ENCODE peak calls at places on chromosome 5, in five cellular contexts. Q is tibial nerve, H is cardiac muscle cell, I is transverse colon, C is HCT116. V is an unnamed sample.

GRCh38 chr5:139744471-139745120 is 51.0 kb upstream of the PSD2 start:
- DNase-seq in Q (no peak), H (no peak), I (no peak), C (no peak), V (no peak)

GRCh38 chr5:124725622-124726258 is 20.7 kb downstream of the ZNF608 start:
- DNase-seq in Q (no peak), H (no peak), I (no peak), C (no peak), V (no peak)

GRCh38 chr5:60257852-60258251 is 364.3 kb upstream of the PDE4D start:
- DNase-seq in Q (no peak), H (no peak), I (no peak), C (no peak), V (no peak)

GRCh38 chr5:126998895-126999570 is 31.3 kb downstream of the MARCHF3 start:
- DNase-seq in Q (no peak), H (no peak), I (no peak), C (no peak), V (no peak)

GRCh38 chr5:177610770-177611445 is 11.0 kb downstream of the B4GALT7 start:
- DNase-seq in Q (no peak), H (no peak), I (no peak), C (no peak), V (no peak)

GRCh38 chr5:126857472-126858410 is 80.8 kb downstream of the LMNB1 start:
- DNase-seq in Q (no peak), H (no peak), I (no peak), C (no peak), V (no peak)

GRCh38 chr5:6399978-6400910 is 21.9 kb upstream of the MED10 start:
- DNase-seq in Q (no peak), H (no peak), I (no peak), C (no peak), V (no peak)

GRCh38 chr5:78108564-78108963 is 185.9 kb downstream of the AP3B1 start:
- DNase-seq in Q (no peak), H (no peak), I (no peak), C (no peak), V (no peak)

GRCh38 chr5:61311836-61312808 is 19.9 kb upstream of the ZSWIM6 start:
- DNase-seq in Q (no peak), H (no peak), I (no peak), C (no peak), V (no peak)

GRCh38 chr5:83251849-83252248 is 174.5 kb downstream of the XRCC4 start:
- DNase-seq in Q (no peak), H (peak; percentile 11), I (no peak), C (no peak), V (no peak)

GRCh38 chr5:175657593-175658271 is at the start of gene HRH2:
- DNase-seq in Q (no peak), H (peak; percentile 67), I (peak; percentile 18), C (no peak), V (no peak)

GRCh38 chr5:140220698-140221064 is 45.7 kb downstream of the CYSTM1 start:
- DNase-seq in Q (no peak), H (no peak), I (no peak), C (no peak), V (no peak)

GRCh38 chr5:1792842-1793266 is 6.8 kb downstream of the MRPL36 start:
- DNase-seq in Q (no peak), H (no peak), I (peak; percentile 62), C (no peak), V (no peak)

GRCh38 chr5:9582406-9582805 is 36.5 kb upstream of the SEMA5A start:
- DNase-seq in Q (no peak), H (no peak), I (no peak), C (no peak), V (no peak)

GRCh38 chr5:76289692-76290091 is 113.4 kb upstream of the IQGAP2 start:
- DNase-seq in Q (no peak), H (no peak), I (no peak), C (no peak), V (no peak)

GRCh38 chr5:76325326-76325725 is 77.8 kb upstream of the IQGAP2 start:
- DNase-seq in Q (no peak), H (no peak), I (no peak), C (no peak), V (no peak)

GRCh38 chr5:103918668-103919367 is 356.2 kb upstream of the NUDT12 start:
- DNase-seq in Q (no peak), H (no peak), I (no peak), C (no peak), V (no peak)

GRCh38 chr5:132065351-132065937 is 5.0 kb downstream of the IL3 start:
- DNase-seq in Q (no peak), H (peak; percentile 74), I (peak; percentile 50), C (peak; percentile 60), V (peak; percentile 72)

GRCh38 chr5:17228833-17229291 is 11.4 kb downstream of the BASP1 start:
- DNase-seq in Q (no peak), H (no peak), I (no peak), C (no peak), V (no peak)

GRCh38 chr5:36459191-36460135 is 146.9 kb upstream of the SLC1A3 start:
- DNase-seq in Q (no peak), H (no peak), I (no peak), C (peak; percentile 18), V (no peak)

GRCh38 chr5:170266570-170267379 is 30.8 kb downstream of the LCP2 start:
- DNase-seq in Q (no peak), H (no peak), I (no peak), C (no peak), V (no peak)

GRCh38 chr5:151189151-151189550 is 31.6 kb upstream of the ANXA6 start:
- DNase-seq in Q (no peak), H (no peak), I (no peak), C (no peak), V (no peak)

GRCh38 chr5:175902013-175902412 is 30.6 kb downstream of the CPLX2 start:
- DNase-seq in Q (no peak), H (no peak), I (no peak), C (no peak), V (no peak)

GRCh38 chr5:108184940-108185339 is 197.0 kb downstream of the FBXL17 start:
- DNase-seq in Q (no peak), H (no peak), I (no peak), C (no peak), V (no peak)

GRCh38 chr5:42992035-42992570 is 48.0 kb downstream of the ANXA2R start:
- DNase-seq in Q (peak; percentile 71), H (peak; percentile 52), I (peak; percentile 80), C (peak; percentile 42), V (peak; percentile 67)

GRCh38 chr5:140595538-140595937 is 30.9 kb downstream of the SLC35A4 start:
- DNase-seq in Q (no peak), H (no peak), I (peak; percentile 53), C (no peak), V (no peak)

GRCh38 chr5:68159251-68159951 is 56.2 kb upstream of the PIK3R1 start:
- DNase-seq in Q (no peak), H (no peak), I (no peak), C (no peak), V (no peak)

GRCh38 chr5:61965074-61965473 is 340.9 kb upstream of the KIF2A start:
- DNase-seq in Q (no peak), H (no peak), I (no peak), C (no peak), V (no peak)

GRCh38 chr5:92909545-92909962 is 671.5 kb downstream of the NR2F1-AS1 start:
- DNase-seq in Q (no peak), H (peak; percentile 57), I (no peak), C (no peak), V (peak; percentile 32)

GRCh38 chr5:170522211-170523128 is 18.6 kb downstream of the KCNIP1 start:
- DNase-seq in Q (no peak), H (no peak), I (no peak), C (no peak), V (no peak)

DNA sequence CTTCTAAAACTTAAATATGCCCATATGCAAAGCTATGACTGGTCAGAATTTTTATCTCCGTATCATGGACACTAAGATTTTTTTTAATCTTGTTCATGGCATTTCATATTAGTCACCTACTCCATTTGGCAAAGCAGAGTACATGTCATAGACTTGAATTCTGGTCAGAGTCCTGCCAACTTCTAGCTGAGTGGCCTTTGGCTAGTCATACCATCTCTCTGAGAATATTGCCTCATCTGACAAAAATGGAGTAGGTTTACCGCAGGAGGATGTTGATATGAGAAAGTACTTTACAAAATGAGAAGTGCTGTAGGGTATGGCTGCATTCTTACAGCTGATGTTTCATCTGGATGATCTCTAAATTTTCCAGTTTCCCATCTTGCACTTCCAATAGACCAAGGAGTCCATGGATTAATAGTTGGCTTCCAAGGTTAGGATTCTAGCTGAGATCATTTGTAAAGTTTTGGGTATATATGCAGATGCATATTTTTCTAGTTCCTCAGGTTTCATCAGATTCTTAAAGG is 150.8 kb upstream of the NR3C1 start:
- DNase-seq in Q (no peak), H (no peak), I (no peak), C (no peak), V (no peak)
- H3K27me3 ChIP-seq in Q (no peaks in the 10 kb centered on the region), H (no peaks in the 10 kb centered on the region), I (no peaks in the 10 kb centered on the region), C (no peaks in the 10 kb centered on the region), V (no peaks in the 10 kb centered on the region)

DNA sequence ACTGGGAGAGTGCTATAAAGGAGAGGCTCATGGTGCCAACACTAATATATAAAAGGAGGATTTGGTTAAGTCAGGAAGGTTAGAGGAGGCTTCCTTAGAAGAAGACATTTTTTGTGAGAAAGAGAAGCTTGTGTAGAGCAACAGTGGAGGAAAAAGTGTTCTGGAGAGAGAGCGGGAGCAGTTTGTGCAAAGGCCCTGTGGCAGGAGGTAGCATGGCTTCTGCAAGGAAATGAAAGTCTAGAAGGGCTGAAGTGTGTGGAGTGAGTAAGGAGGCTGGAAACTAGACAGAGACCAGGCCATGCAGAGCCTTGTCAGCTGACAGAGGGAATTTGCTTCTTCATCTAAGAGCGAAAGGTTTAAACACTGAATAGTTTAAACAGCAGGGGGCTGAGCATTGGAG is 64.4 kb upstream of the ARAP3 start:
- DNase-seq in Q (no peak), H (no peak), I (no peak), C (no peak), V (no peak)
- H3K27me3 ChIP-seq in Q (no peaks in the 10 kb centered on the region), H (peaks cover 31% of the 10 kb centered on the region), I (peaks cover 12% of the 10 kb centered on the region), C (peaks cover 64% of the 10 kb centered on the region), V (no peaks in the 10 kb centered on the region)

DNA sequence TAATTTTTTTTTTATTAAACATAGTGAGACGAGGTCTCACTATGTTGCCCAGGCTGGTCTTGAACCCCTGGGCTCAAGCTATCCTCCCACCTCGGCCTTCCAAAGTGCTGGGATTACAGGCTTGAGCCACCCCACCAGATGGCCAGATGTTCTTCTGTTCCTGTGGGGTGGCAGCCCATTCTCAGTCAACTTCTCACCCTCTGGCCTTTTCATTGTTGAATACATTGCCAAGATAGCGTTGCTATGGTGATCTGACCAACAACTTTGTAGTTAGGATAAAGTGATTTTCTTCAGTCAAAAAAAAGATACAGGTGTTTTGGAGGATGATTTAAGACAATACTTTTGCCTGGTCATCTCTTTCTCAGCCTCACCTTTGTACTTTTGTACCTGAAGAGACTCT is 109.1 kb downstream of the EGFLAM start:
- DNase-seq in Q (no peak), H (no peak), I (no peak), C (no peak), V (no peak)
- H3K27me3 ChIP-seq in Q (no peaks in the 10 kb centered on the region), H (no peaks in the 10 kb centered on the region), I (no peaks in the 10 kb centered on the region), C (peaks cover 4% of the 10 kb centered on the region), V (no peaks in the 10 kb centered on the region)

DNA sequence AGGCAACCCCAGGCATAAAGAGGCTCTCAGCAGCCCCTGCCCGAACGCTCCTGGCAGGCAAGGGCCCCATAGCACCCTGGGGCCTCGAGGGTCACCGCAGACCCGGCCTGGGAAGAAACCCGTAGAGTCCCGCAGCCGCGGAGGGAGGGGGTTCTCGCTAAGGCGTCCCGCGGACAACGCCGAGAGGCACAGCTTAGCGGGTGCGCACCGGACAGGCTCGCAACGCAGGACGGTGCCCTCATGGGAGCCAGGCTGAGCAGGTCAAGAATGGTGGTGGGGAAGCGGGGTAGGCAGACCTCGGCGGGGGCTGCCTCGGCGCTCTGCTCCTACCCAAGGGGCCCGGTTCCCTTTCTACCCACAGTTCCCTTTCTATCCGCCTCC is 6.7 kb downstream of the PITX1 start:
- DNase-seq in Q (no peak), H (no peak), I (no peak), C (no peak), V (no peak)
- H3K27me3 ChIP-seq in Q (peaks cover 10% of the 10 kb centered on the region), H (peaks cover 100% of the 10 kb centered on the region), I (peaks cover 69% of the 10 kb centered on the region), C (no peaks in the 10 kb centered on the region), V (no peaks in the 10 kb centered on the region)